ENCODE peak calls at places on chromosome 20, in five cellular contexts. R is nephron progenitor cell; P is activated naive CD4-positive, alpha-beta T cell treated with anti-CD3 and anti-CD28 coated beads for 36 hours; I is astrocyte of the hippocampus; S is activated CD4-positive, alpha-beta T cell treated with anti-CD3 and anti-CD28 coated beads, Interleukin-2, amount 50 U/mL, for 24 hours. E is an unnamed sample.

GRCh38 chr20:12695937-12696336 is 312.8 kb upstream of the SPTLC3 start:
- DNase-seq in R (no peak), P (no peak), I (no peak), S (no peak), E (no peak)

GRCh38 chr20:44967207-44967807 is 995 bp downstream of the STK4 start:
- DNase-seq in R (no peak), P (peak; percentile 60), I (no peak), S (no peak), E (no peak)

GRCh38 chr20:15930324-15931305 is 642.6 kb downstream of the KIF16B start:
- DNase-seq in R (peak; percentile 7), P (no peak), I (peak; percentile 79), S (no peak), E (peak; percentile 47)

GRCh38 chr20:36543187-36544133 is 2.1 kb downstream of the MYL9 start:
- DNase-seq in R (no peak), P (no peak), I (peak; percentile 52), S (no peak), E (no peak)

GRCh38 chr20:10034717-10035571 is at the start of gene ANKEF1:
- DNase-seq in R (peak; percentile 79), P (peak; percentile 75), I (peak; percentile 89), S (peak; percentile 13), E (peak; percentile 88)

GRCh38 chr20:32115196-32115767 is 5.8 kb downstream of the TM9SF4 start:
- DNase-seq in R (no peak), P (no peak), I (no peak), S (no peak), E (no peak)

GRCh38 chr20:40016359-40016758 is 672.7 kb downstream of the MAFB start:
- DNase-seq in R (no peak), P (no peak), I (no peak), S (no peak), E (no peak)

GRCh38 chr20:33835773-33836172 is 24.6 kb downstream of the CHMP4B start:
- DNase-seq in R (no peak), P (no peak), I (no peak), S (no peak), E (no peak)

GRCh38 chr20:44552950-44553908 is 29.1 kb upstream of the PKIG start:
- DNase-seq in R (no peak), P (no peak), I (peak; percentile 64), S (no peak), E (no peak)

GRCh38 chr20:10240655-10241054 is 22.0 kb downstream of the SNAP25 start:
- DNase-seq in R (no peak), P (no peak), I (no peak), S (no peak), E (peak; percentile 52)

GRCh38 chr20:4585104-4585753 is 136.5 kb upstream of the PRND start:
- DNase-seq in R (no peak), P (peak; percentile 33), I (no peak), S (no peak), E (no peak)

GRCh38 chr20:22312744-22313346 is 271.5 kb downstream of the FOXA2 start:
- DNase-seq in R (peak; percentile 53), P (no peak), I (peak; percentile 42), S (no peak), E (peak; percentile 64)

GRCh38 chr20:5073154-5074049 is 46.4 kb downstream of the PCNA start:
- DNase-seq in R (peak; percentile 7), P (peak; percentile 20), I (peak; percentile 90), S (no peak), E (no peak)

E was measured in neural progenitor cell.